ENCODE peak calls at places on chromosomes 13 and 19, in five cellular contexts. G, I, B, O and J are unnamed samples.

GRCh38 chr13:106100261-106100919 is 435.1 kb downstream of the EFNB2 start:
- DNase-seq in B (no peak), O (no peak), G (peak), I (no peak), J (no peak)

GRCh38 chr13:102567857-102568256 is 28.9 kb upstream of the TPP2 start:
- DNase-seq in O (no peak), B (no peak), G (peak), I (no peak), J (no peak)

GRCh38 chr19:30649934-30650614 is 277.9 kb downstream of the ZNF536 start:
- DNase-seq in I (no peak), O (no peak), B (no peak), G (peak), J (peak)

GRCh38 chr19:21202865-21203494 is 61.1 kb downstream of the ZNF431 start:
- DNase-seq in B (no peak), G (peak), I (no peak), O (no peak), J (no peak)

GRCh38 chr13:50484472-50485113 is 358.9 kb downstream of the DLEU7 start:
- DNase-seq in B (no peak), I (no peak), O (no peak), G (no peak), J (no peak)

GRCh38 chr13:114143806-114144605 is 11.6 kb upstream of the RASA3 start:
- DNase-seq in G (peak), B (peak), I (no peak), O (no peak), J (peak)

GRCh38 chr13:110817143-110817542 is 97.7 kb downstream of the ANKRD10 start:
- DNase-seq in B (no peak), G (no peak), I (no peak), O (no peak), J (no peak)

GRCh38 chr19:16445238-16446107 is 26.3 kb downstream of the EPS15L1 start:
- DNase-seq in B (no peak), I (no peak), G (no peak), O (no peak), J (no peak)

GRCh38 chr13:110929104-110929777 is 14.4 kb upstream of the ANKRD10 start:
- DNase-seq in G (no peak), O (no peak), B (no peak), I (no peak), J (no peak)

GRCh38 chr13:105573134-105573533 is 962.3 kb downstream of the EFNB2 start:
- DNase-seq in B (no peak), G (no peak), O (no peak), I (no peak), J (no peak)

GRCh38 chr19:42254850-42255765 is at the start of gene ERF:
- DNase-seq in G (peak), B (peak), O (peak), I (peak), J (peak)

GRCh38 chr13:83878691-83879410 is 3.4 kb downstream of the SLITRK1 start:
- DNase-seq in B (no peak), O (no peak), I (no peak), G (peak), J (peak)

GRCh38 chr13:44141725-44142539 is 231.7 kb upstream of the SERP2 start:
- DNase-seq in O (peak), B (peak), I (peak), G (peak), J (peak)
- TF ChIP-seq CTCF in O (no peak), B (no peak), I (peak), G (no peak), J (no peak)

GRCh38 chr19:5826531-5827341 is 12.8 kb downstream of the FUT6 start:
- DNase-seq in B (peak), G (peak), I (no peak), O (no peak), J (peak)
- TF ChIP-seq CTCF in B (no peak), G (peak), I (no peak), O (peak), J (no peak)

DNA sequence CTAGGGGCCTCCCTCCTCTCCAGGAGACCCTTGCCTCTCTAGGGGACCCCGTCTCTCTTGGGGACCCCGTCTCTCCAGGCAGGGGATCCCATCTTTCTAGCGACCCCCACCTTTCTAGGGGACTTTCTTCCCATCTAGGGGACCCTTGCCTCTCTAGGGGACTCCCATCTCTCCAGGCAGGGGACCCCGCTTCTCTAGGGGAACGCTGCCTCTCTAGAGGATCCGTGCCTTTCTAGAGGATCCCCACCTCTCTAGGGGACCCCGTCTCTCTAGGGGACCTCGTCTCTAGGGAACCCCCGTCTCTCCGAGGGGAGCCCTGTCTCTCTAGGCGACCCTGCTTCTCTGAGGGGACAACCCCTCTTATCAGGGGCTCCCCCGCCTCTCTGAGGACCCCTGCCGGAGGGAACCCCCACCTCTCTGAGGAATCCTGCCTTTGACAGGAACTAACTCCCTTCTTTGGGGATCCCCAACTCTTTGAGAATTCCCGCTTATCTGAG is 19.1 kb upstream of the GATAD2A start:
- DNase-seq in B (no peak), G (peak), O (no peak), I (no peak), J (no peak)
- TF ChIP-seq CTCF in B (no peak), G (peak), O (peak), I (no peak), J (no peak)

DNA sequence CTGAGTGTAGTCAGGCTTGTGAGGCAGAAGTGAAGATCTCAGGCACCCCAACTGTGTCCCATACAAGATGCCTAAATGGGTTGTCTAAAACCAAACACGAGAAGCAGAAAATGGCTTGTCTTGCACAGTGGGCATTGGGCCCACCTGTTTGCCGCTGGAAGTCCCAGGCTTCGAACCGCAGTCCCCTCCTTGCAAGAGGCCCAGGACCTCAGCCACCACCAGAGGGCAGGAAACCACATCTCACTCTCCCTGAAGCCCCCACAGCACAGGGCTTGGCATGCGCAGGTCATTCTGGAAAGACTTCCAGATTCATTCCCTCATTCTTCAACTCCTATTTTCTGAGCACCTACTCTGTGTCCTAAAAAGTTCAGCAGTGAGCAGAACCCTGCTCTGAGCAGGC is 973.7 kb downstream of the UQCRFS1 start:
- DNase-seq in B (no peak), G (peak), O (no peak), I (no peak), J (peak)
- TF ChIP-seq CTCF in B (no peak), G (peak), O (no peak), I (no peak), J (peak)

DNA sequence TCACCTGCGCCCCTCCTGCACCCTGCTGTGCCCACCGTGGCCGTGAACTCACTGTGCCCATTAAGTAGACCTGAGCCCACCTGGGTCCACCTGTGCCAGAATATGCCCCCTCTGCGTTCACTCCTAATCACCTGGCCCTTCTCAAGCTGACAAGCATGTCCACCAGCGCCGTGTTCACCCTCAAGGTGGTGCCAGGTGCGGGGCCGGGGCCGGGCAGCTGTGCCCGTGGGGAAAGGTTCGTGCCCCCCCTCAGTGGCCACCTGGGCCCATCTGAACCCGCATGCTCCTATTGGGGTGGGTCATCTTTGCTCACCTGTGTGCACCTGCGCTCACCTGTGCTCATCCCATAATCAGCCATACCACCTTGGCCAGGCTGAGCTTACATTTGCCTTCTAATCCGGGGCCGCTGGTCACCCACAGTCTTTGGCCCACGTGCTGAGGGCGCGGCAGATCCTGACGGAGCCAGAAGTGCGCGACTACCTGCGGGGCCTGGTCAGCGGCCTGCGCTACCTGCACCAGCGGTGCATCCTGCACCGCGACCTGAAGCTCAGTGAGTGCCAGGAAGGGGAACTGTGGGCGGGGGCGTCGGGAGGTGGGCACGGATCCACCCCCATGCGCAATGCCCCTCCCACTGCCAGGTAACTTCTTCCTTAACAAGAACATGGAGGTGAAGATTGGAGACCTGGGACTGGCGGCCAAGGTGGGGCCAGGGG is 2.3 kb downstream of the PLK5 start:
- DNase-seq in G (no peak), I (no peak), B (no peak), O (no peak), J (no peak)
- TF ChIP-seq CTCF in G (no peak), I (no peak), B (no peak), O (no peak), J (no peak)

DNA sequence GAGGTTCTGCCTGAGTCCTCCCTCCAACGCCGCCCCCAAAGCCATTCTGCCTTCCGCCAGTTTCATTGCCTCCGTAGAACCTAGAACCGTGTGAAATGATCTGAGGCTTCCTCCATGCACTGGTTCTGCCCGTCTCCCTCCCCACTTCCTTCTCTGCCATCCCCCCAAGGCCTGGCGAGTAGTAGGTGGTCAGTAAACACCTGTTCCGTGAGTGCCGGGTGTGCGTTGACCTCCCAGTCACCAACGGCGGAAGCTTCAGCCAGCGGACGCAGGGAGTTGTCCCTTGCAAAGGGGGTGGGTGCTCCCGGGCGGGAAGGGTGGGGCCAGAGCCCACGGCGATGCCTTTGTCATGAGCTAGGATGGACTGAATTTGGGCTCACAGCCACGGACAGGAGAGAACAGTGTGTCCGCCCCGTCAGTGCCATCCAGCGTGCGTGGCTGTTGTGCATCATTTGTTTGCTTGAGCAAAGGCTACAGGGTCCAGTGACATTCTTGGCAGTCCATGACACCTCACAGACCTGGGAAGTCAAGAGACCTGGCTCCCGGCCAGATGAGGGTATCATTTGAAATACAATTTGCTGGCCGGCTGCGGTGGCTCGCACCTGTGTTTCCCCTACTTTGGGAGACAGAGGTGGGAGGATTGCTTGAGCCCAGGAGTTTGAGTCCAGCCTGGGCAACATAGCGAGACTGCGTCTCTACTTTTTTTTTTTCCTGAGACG is 43.1 kb downstream of the NFIC start:
- DNase-seq in B (no peak), G (no peak), I (peak), O (no peak), J (no peak)
- TF ChIP-seq CTCF in B (no peak), G (no peak), I (no peak), O (no peak), J (no peak)